ENCODE peak calls at places on chromosome 7, in seven cellular contexts. R is transverse colon, N is aorta, B is A549, H is SJSA1, W is SK-N-SH, F is PC-9. S is an unnamed sample.

GRCh38 chr7:88278881-88279280 is 27.8 kb downstream of the STEAP4 start:
- DNase-seq in R (no peak), N (no peak), B (no peak), H (no peak), W (no peak), F (peak; percentile 83), S (no peak)

GRCh38 chr7:8189615-8190014 is 72.4 kb downstream of the ICA1 start:
- DNase-seq in R (no peak), N (no peak), B (no peak), H (no peak), W (no peak), F (no peak), S (no peak)

GRCh38 chr7:76506081-76506440 is 4.3 kb upstream of the UPK3B start:
- DNase-seq in R (no peak), N (no peak), B (no peak), H (no peak), W (no peak), F (peak; percentile 32), S (no peak)

GRCh38 chr7:46058424-46058823 is 137.4 kb upstream of the IGFBP3 start:
- DNase-seq in R (no peak), N (no peak), B (no peak), H (no peak), W (no peak), F (no peak), S (no peak)

GRCh38 chr7:35753761-35754603 is 46.9 kb upstream of the SEPTIN7 start:
- DNase-seq in R (peak; percentile 20), N (no peak), B (no peak), H (no peak), W (no peak), F (no peak), S (no peak)

GRCh38 chr7:39934132-39934531 is 15.9 kb upstream of the CDK13 start:
- DNase-seq in R (no peak), N (no peak), B (no peak), H (no peak), W (no peak), F (no peak), S (no peak)

GRCh38 chr7:78073470-78074382 is 275.2 kb downstream of the PHTF2 start:
- DNase-seq in R (no peak), N (no peak), B (no peak), H (no peak), W (no peak), F (peak; percentile 65), S (no peak)

GRCh38 chr7:1569016-1569415 is 816 bp downstream of the PSMG3 start:
- DNase-seq in R (no peak), N (no peak), B (no peak), H (peak; percentile 46), W (peak; percentile 48), F (peak; percentile 69), S (no peak)

GRCh38 chr7:108367946-108368345 is 88.3 kb downstream of the NRCAM start:
- DNase-seq in R (no peak), N (no peak), B (peak; percentile 12), H (no peak), W (peak; percentile 16), F (no peak), S (no peak)

GRCh38 chr7:70383369-70383768 is 748.6 kb upstream of the GALNT17 start:
- DNase-seq in R (no peak), N (no peak), B (no peak), H (no peak), W (peak; percentile 37), F (no peak), S (no peak)

GRCh38 chr7:70833726-70834125 is 298.2 kb upstream of the GALNT17 start:
- DNase-seq in R (no peak), N (no peak), B (no peak), H (no peak), W (no peak), F (no peak), S (peak; percentile 26)

GRCh38 chr7:131570401-131570800 is 14.0 kb upstream of the PODXL start:
- DNase-seq in R (no peak), N (no peak), B (no peak), H (no peak), W (no peak), F (no peak), S (no peak)

GRCh38 chr7:140239653-140239935 is 62.8 kb upstream of the KDM7A start:
- DNase-seq in R (peak; percentile 69), N (no peak), B (no peak), H (no peak), W (no peak), F (no peak), S (no peak)

GRCh38 chr7:73839743-73840714 is 2.3 kb downstream of the METTL27 start:
- DNase-seq in R (no peak), N (no peak), B (peak; percentile 76), H (no peak), W (peak; percentile 72), F (no peak), S (no peak)

GRCh38 chr7:106421181-106421762 is 136.5 kb upstream of the NAMPT start:
- DNase-seq in R (peak; percentile 55), N (peak; percentile 88), B (no peak), H (peak; percentile 63), W (no peak), F (no peak), S (no peak)

GRCh38 chr7:109757713-109758112 is 1188.0 kb downstream of the DNAJB9 start:
- DNase-seq in R (no peak), N (no peak), B (no peak), H (no peak), W (no peak), F (no peak), S (no peak)

GRCh38 chr7:44639701-44640321 is 33.4 kb downstream of the OGDH start:
- DNase-seq in R (no peak), N (peak; percentile 60), B (peak; percentile 64), H (peak; percentile 83), W (peak; percentile 31), F (peak; percentile 75), S (peak; percentile 84)

GRCh38 chr7:78189762-78190161 is 391.2 kb downstream of the PHTF2 start:
- DNase-seq in R (no peak), N (no peak), B (no peak), H (no peak), W (no peak), F (no peak), S (no peak)

GRCh38 chr7:13990984-13991790 is 1.7 kb upstream of the ETV1 start:
- DNase-seq in R (peak; percentile 92), N (peak; percentile 97), B (peak; percentile 87), H (peak; percentile 94), W (peak; percentile 92), F (peak; percentile 94), S (peak; percentile 66)

GRCh38 chr7:69670701-69671100 is 72.4 kb downstream of the AUTS2 start:
- DNase-seq in R (no peak), N (no peak), B (no peak), H (no peak), W (no peak), F (no peak), S (no peak)

GRCh38 chr7:94052398-94053180 is 48.4 kb upstream of the BET1 start:
- DNase-seq in R (no peak), N (no peak), B (no peak), H (no peak), W (no peak), F (no peak), S (no peak)

GRCh38 chr7:94056796-94057207 is 52.6 kb upstream of the BET1 start:
- DNase-seq in R (no peak), N (no peak), B (no peak), H (no peak), W (no peak), F (peak; percentile 79), S (peak; percentile 69)

GRCh38 chr7:94055963-94056362 is 51.8 kb upstream of the BET1 start:
- DNase-seq in R (no peak), N (no peak), B (no peak), H (no peak), W (no peak), F (no peak), S (no peak)

GRCh38 chr7:94054130-94054529 is 50.0 kb upstream of the BET1 start:
- DNase-seq in R (no peak), N (no peak), B (no peak), H (no peak), W (no peak), F (no peak), S (no peak)

DNA sequence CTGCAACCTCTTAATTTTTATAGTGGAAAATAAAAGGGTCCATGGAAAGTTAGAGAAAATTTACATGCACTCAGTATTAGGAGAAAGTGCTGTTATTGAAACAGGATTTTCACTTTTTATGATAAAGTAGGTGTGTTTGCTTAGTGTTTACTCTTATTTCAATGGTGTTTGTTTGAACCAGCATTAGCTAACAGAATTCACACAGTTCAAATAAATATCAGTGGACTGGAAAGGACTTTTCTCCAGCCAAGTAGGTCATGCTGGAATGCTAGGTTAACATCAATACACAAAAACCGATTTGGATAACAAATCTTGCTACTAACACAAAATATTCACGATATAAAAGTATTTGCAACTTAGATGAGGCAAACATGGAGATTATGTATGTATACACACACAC is 49.4 kb upstream of the BET1 start:
- DNase-seq in R (no peak), N (no peak), B (no peak), H (no peak), W (no peak), F (no peak), S (no peak)
- H3K4me1 ChIP-seq in R (no peaks in the 10 kb centered on the region), N (no peaks in the 10 kb centered on the region), B (peaks cover 9% of the 10 kb centered on the region), H (no peaks in the 10 kb centered on the region), W (no peaks in the 10 kb centered on the region), F (peaks cover 6% of the 10 kb centered on the region), S (peaks cover 6% of the 10 kb centered on the region)

GRCh38 chr7:148720472-148720871 is 21.8 kb downstream of the CUL1 start:
- DNase-seq in R (no peak), N (no peak), B (no peak), H (no peak), W (no peak), F (no peak), S (no peak)
- H3K4me1 ChIP-seq in R (peaks cover 23% of the 10 kb centered on the region), N (peaks cover 4% of the 10 kb centered on the region), B (peaks cover 13% of the 10 kb centered on the region), H (no peaks in the 10 kb centered on the region), W (peaks cover 7% of the 10 kb centered on the region), F (peaks cover 24% of the 10 kb centered on the region), S (peaks cover 13% of the 10 kb centered on the region)

DNA sequence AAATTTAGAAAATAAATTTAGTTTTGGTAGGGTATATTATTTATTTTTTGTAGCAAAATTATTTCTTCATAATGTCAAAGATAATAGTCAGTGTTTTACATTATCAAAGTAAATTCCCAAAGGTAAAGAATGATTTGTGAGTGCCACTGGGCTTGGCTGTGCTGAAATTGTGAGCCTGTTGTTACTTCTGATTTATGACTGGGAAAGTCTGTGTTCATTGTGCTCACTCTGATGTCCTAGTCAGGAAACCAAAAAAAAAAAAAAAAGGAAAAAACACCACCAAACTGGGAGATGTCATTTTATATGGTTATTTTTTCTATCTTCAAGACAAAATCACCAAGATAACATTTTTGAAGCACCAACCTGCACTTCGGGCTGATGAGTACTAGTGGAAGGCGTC is 44.3 kb downstream of the MDFIC start:
- DNase-seq in R (no peak), N (no peak), B (no peak), H (no peak), W (no peak), F (no peak), S (no peak)
- H3K4me1 ChIP-seq in R (no peaks in the 10 kb centered on the region), N (no peaks in the 10 kb centered on the region), B (no peaks in the 10 kb centered on the region), H (no peaks in the 10 kb centered on the region), W (no peaks in the 10 kb centered on the region), F (no peaks in the 10 kb centered on the region), S (no peaks in the 10 kb centered on the region)

DNA sequence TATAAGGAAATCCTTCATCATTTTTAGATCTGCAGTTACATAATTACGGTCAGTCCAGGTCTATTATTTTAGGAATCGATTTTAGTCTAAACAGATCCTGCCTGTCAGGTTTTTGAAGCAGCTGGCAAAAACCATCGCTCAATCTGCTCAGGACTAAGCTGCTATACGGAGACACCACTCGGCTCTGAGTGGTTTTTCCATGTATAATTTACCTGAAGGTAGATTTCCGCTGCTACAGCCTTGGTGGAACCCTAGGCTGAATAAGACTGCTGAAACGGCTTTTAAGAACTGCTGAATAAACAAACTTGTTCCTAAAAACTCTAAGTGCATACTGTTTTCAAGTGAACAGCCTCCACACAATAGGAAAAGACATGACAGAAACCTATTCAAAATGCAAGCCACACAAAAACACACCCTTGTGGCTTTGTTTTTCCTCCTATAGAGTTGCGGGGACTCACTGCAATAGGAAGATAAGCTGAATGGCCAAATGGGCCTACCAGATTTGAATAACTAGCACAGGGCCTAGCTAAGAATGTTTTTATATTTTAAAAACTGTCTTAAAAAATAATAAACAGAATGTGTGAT is 117.2 kb downstream of the UBE2H start:
- DNase-seq in R (no peak), N (no peak), B (no peak), H (peak; percentile 46), W (no peak), F (no peak), S (no peak)
- H3K4me1 ChIP-seq in R (peaks cover 12% of the 10 kb centered on the region), N (no peaks in the 10 kb centered on the region), B (peaks cover 24% of the 10 kb centered on the region), H (peaks cover 37% of the 10 kb centered on the region), W (peaks cover 36% of the 10 kb centered on the region), F (peaks cover 21% of the 10 kb centered on the region), S (peaks cover 19% of the 10 kb centered on the region)

S was measured in keratinocyte.